ENCODE peak calls at places on chromosome 19, in five cellular contexts. One of them, this sample, is unnamed.

GRCh38 chr19:36771275-36772231 is 1.1 kb downstream of the ZNF850 start:
- DNase-seq in ovary: peak
- DNase-seq in Panc1: peak
- DNase-seq in fibroblast of pulmonary artery: peak
- DNase-seq in tibial nerve: no peak
- DNase-seq in this sample: peak

GRCh38 chr19:35216833-35217707 is 11.5 kb downstream of the FAM187B start:
- DNase-seq in ovary: no peak
- DNase-seq in tibial nerve: no peak
- DNase-seq in fibroblast of pulmonary artery: no peak
- DNase-seq in Panc1: no peak
- DNase-seq in this sample: peak

GRCh38 chr19:6216236-6216995 is 63.4 kb downstream of the MLLT1 start:
- DNase-seq in ovary: no peak
- DNase-seq in fibroblast of pulmonary artery: no peak
- DNase-seq in Panc1: no peak
- DNase-seq in tibial nerve: no peak
- DNase-seq in this sample: peak

GRCh38 chr19:28884786-28885476 is 328.0 kb downstream of the UQCRFS1 start:
- DNase-seq in tibial nerve: no peak
- DNase-seq in Panc1: no peak
- DNase-seq in ovary: no peak
- DNase-seq in fibroblast of pulmonary artery: no peak
- DNase-seq in this sample: no peak

GRCh38 chr19:11694533-11695439 is 44.0 kb downstream of the ZNF823 start:
- DNase-seq in tibial nerve: peak
- DNase-seq in ovary: peak
- DNase-seq in fibroblast of pulmonary artery: peak
- DNase-seq in Panc1: peak
- DNase-seq in this sample: peak

GRCh38 chr19:35052599-35053190 is 11.2 kb downstream of the HPN start:
- DNase-seq in tibial nerve: no peak
- DNase-seq in Panc1: no peak
- DNase-seq in ovary: no peak
- DNase-seq in fibroblast of pulmonary artery: no peak
- DNase-seq in this sample: no peak

GRCh38 chr19:21147540-21147939 is 5.7 kb downstream of the ZNF431 start:
- DNase-seq in Panc1: no peak
- DNase-seq in tibial nerve: no peak
- DNase-seq in fibroblast of pulmonary artery: no peak
- DNase-seq in ovary: no peak
- DNase-seq in this sample: no peak

GRCh38 chr19:20044663-20045062 is 5.4 kb upstream of the ZNF682 start:
- DNase-seq in tibial nerve: no peak
- DNase-seq in Panc1: no peak
- DNase-seq in fibroblast of pulmonary artery: no peak
- DNase-seq in ovary: no peak
- DNase-seq in this sample: no peak

GRCh38 chr19:391726-392374 is 17.1 kb downstream of the C2CD4C start:
- DNase-seq in fibroblast of pulmonary artery: no peak
- DNase-seq in ovary: no peak
- DNase-seq in Panc1: no peak
- DNase-seq in tibial nerve: no peak
- DNase-seq in this sample: no peak

GRCh38 chr19:31470229-31470939 is 121.1 kb upstream of the TSHZ3 start:
- DNase-seq in tibial nerve: no peak
- DNase-seq in ovary: no peak
- DNase-seq in Panc1: no peak
- DNase-seq in fibroblast of pulmonary artery: no peak
- DNase-seq in this sample: no peak

GRCh38 chr19:22608441-22608840 is 25.7 kb upstream of the ZNF492 start:
- DNase-seq in ovary: no peak
- DNase-seq in fibroblast of pulmonary artery: no peak
- DNase-seq in Panc1: no peak
- DNase-seq in tibial nerve: no peak
- DNase-seq in this sample: no peak

GRCh38 chr19:50963381-50963780 is 6.0 kb downstream of the KLK6 start:
- DNase-seq in tibial nerve: no peak
- DNase-seq in fibroblast of pulmonary artery: no peak
- DNase-seq in Panc1: no peak
- DNase-seq in ovary: no peak
- DNase-seq in this sample: no peak

DNA sequence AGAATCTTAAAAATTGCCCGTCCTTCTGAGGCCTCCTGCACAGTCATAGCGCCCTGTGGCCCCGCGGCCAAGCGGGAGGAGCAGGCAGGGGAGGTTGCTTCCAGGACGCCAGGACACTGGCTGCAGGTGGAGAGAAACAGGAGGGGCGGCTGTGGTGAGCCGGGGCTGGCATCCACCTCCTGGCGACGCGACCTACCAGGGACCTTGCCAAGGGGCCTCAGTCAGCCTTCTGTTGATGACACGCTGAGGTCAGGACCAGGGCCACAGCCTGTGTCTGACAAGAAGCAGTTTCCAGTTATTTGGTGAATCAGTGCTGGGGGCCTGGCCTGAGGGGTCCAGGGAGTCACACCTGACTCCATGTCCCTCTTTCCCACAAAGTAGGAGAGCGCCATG is 13.3 kb upstream of the MKNK2 start:
- DNase-seq in fibroblast of pulmonary artery: no peak
- DNase-seq in tibial nerve: no peak
- DNase-seq in Panc1: no peak
- DNase-seq in ovary: no peak
- DNase-seq in this sample: no peak
- H3K4me3 ChIP-seq in fibroblast of pulmonary artery: no peak
- H3K4me3 ChIP-seq in tibial nerve: no peak
- H3K4me3 ChIP-seq in Panc1: no peak
- H3K4me3 ChIP-seq in ovary: no peak
- H3K4me3 ChIP-seq in this sample: peak

GRCh38 chr19:4971816-4972495 is 3.0 kb downstream of the KDM4B start:
- DNase-seq in fibroblast of pulmonary artery: no peak
- DNase-seq in ovary: peak
- DNase-seq in tibial nerve: no peak
- DNase-seq in Panc1: no peak
- DNase-seq in this sample: no peak
- H3K4me3 ChIP-seq in fibroblast of pulmonary artery: no peak
- H3K4me3 ChIP-seq in ovary: no peak
- H3K4me3 ChIP-seq in tibial nerve: no peak
- H3K4me3 ChIP-seq in Panc1: peak
- H3K4me3 ChIP-seq in this sample: no peak

GRCh38 chr19:46944123-46944718 is 75.4 kb upstream of the NPAS1 start:
- DNase-seq in tibial nerve: no peak
- DNase-seq in ovary: no peak
- DNase-seq in fibroblast of pulmonary artery: no peak
- DNase-seq in Panc1: no peak
- DNase-seq in this sample: no peak
- H3K4me3 ChIP-seq in tibial nerve: no peak
- H3K4me3 ChIP-seq in ovary: no peak
- H3K4me3 ChIP-seq in fibroblast of pulmonary artery: no peak
- H3K4me3 ChIP-seq in Panc1: no peak
- H3K4me3 ChIP-seq in this sample: no peak

DNA sequence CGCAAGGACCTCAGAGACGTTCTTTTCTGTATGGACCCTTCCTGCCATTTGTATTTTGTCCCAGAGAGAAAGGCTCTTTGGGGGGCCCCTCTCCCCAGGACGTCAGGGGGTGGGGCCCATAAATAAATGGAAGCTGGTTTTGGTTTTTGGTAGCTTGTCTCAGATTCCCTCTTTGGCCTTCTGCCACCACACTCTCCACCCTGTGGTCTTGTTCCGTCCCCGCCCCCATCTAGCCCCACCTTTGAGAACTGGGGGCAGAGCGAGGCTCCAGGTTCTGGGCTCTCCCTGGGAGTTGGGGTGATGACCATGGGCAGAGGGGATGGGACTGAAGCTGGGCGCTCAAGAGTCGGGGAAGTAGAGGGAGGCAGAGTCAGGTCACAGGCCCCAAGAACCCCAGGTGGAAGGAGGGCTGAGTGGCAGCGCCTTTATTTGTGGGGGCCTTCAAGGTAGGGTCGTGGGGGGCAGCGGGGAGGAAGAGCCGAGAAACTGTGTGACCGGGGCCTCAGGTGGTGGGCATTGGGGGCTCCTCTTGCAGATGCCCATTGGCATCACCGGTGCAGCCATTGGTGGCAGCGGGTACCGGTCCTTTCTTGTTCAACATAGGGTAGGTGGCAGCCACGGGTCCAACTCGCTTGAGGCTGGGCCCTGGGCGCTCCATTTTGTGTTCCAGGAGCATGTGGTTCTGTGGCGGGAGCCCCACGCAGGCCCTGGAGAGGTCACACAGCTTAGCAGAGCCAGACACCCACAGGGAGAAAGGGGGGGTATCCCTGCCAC is 3.3 kb downstream of the ISYNA1 start:
- DNase-seq in tibial nerve: no peak
- DNase-seq in ovary: peak
- DNase-seq in fibroblast of pulmonary artery: no peak
- DNase-seq in Panc1: no peak
- DNase-seq in this sample: no peak
- H3K4me3 ChIP-seq in tibial nerve: no peak
- H3K4me3 ChIP-seq in ovary: no peak
- H3K4me3 ChIP-seq in fibroblast of pulmonary artery: no peak
- H3K4me3 ChIP-seq in Panc1: no peak
- H3K4me3 ChIP-seq in this sample: no peak

GRCh38 chr19:44692379-44692721 is 6.6 kb upstream of the CEACAM16 start:
- DNase-seq in ovary: no peak
- DNase-seq in fibroblast of pulmonary artery: no peak
- DNase-seq in Panc1: no peak
- DNase-seq in tibial nerve: no peak
- DNase-seq in this sample: no peak
- H3K4me3 ChIP-seq in ovary: no peak
- H3K4me3 ChIP-seq in fibroblast of pulmonary artery: no peak
- H3K4me3 ChIP-seq in Panc1: no peak
- H3K4me3 ChIP-seq in tibial nerve: no peak
- H3K4me3 ChIP-seq in this sample: no peak

DNA sequence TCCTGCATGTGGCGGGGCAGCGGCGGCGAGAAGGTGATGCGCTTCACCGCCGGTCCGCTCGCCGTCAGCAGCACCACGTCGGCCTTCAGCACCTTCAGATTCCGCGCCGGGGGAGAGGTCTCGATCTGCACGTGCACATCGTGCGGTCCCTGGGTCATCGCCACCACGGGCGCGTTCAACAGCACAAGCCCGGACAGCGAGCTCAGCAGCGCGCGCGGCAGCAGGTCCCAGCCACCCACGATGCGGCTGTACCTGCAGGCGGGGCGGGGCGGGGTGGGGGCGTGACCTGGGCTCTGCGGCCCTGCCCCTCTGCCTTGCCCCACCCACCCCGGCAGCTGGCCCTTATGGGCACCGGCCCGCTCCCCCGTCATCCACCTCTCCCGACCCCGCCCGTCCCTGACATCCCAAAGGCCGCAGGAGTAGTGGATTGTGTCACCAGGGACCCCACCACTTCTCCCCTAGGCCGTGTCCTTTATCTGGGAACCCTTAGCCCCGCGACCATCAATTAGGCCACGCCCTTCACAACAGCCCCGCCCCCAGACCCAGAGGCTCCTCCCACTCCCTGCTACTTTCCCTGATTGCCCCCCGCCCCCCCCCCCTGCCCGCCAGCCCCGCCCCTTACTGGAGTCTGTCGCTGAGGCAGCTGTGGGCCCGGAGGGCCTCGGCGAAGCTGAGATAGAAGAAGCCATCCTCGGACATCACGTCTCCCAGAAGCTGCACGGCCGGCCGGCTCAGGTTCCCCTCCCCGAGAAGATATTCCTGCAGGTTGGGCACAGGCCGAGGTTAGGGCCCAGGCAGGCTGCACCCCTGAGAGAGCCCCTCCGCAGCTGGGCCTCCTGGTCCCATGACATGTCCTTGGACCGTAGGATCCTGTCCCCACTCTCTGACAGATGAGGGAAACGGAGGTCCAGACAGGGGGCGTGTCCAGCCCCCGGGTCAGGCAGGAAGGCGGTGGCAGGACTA is 6.1 kb downstream of the IL4I1 start:
- DNase-seq in Panc1: no peak
- DNase-seq in fibroblast of pulmonary artery: no peak
- DNase-seq in tibial nerve: no peak
- DNase-seq in ovary: no peak
- DNase-seq in this sample: no peak
- H3K4me3 ChIP-seq in Panc1: no peak
- H3K4me3 ChIP-seq in fibroblast of pulmonary artery: peak
- H3K4me3 ChIP-seq in tibial nerve: peak
- H3K4me3 ChIP-seq in ovary: peak
- H3K4me3 ChIP-seq in this sample: peak

GRCh38 chr19:40465025-40465780 is at the start of gene BLVRB:
- DNase-seq in ovary: no peak
- DNase-seq in tibial nerve: no peak
- DNase-seq in fibroblast of pulmonary artery: peak
- DNase-seq in Panc1: no peak
- DNase-seq in this sample: no peak

GRCh38 chr19:40464059-40465024 is 1.2 kb downstream of the BLVRB start:
- DNase-seq in fibroblast of pulmonary artery: peak
- DNase-seq in Panc1: peak
- DNase-seq in tibial nerve: peak
- DNase-seq in ovary: peak
- DNase-seq in this sample: peak

GRCh38 chr19:40467007-40467565 is 285 bp downstream of the SPTBN4 start:
- DNase-seq in fibroblast of pulmonary artery: no peak
- DNase-seq in tibial nerve: no peak
- DNase-seq in ovary: peak
- DNase-seq in Panc1: no peak
- DNase-seq in this sample: no peak

GRCh38 chr19:40466219-40467006 is at the start of gene SPTBN4:
- DNase-seq in tibial nerve: peak
- DNase-seq in fibroblast of pulmonary artery: no peak
- DNase-seq in Panc1: no peak
- DNase-seq in ovary: peak
- DNase-seq in this sample: peak

DNA sequence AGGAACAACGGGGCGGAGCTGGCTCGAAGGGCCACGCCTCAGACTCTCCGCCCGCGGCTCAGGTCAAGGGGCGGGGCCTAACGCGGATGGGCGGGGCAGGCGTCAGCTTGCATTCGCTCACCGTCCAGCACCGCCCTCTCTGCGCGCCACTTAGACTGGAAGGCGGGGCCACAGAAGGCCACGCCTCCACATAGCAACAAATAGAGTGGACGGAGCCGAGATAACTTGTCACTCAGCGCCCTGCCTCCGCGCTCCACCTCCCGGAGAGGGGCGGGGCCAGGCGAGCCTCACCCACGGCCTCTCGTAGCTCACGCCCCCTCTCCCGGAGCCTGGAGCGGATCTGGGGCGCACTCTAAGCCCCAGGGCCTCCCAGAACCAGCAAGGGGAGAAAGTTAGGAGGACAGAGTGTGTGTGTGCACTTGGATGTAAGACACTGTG is 255 bp upstream of the BLVRB start:
- DNase-seq in ovary: peak
- DNase-seq in Panc1: peak
- DNase-seq in fibroblast of pulmonary artery: peak
- DNase-seq in tibial nerve: peak
- DNase-seq in this sample: peak
- H3K4me3 ChIP-seq in ovary: peak
- H3K4me3 ChIP-seq in Panc1: peak
- H3K4me3 ChIP-seq in fibroblast of pulmonary artery: peak
- H3K4me3 ChIP-seq in tibial nerve: peak
- H3K4me3 ChIP-seq in this sample: peak

DNA sequence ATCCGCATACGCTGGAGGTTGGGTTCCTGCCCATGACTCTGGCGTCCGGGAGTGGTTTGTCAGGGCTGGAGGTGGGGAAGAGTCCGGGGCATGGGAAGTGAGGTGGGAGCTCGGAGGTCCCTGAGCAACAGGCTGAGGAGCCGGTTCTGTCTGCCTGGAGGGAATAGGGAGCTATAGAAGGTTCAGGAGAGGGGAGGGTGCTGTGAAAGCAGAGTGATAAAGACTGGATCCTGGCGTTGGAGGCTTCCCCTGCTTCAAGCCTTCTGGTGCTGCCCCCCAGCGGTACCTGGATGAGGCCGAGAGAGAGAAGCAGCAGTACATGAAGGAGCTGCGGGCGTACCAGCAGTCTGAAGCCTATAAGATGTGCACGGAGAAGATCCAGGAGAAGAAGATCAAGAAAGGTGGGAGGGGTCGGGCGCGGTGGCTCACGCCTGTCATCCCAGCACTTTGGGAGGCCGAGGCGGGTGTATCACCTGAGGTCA is 2.6 kb downstream of the HMG20B start:
- DNase-seq in Panc1: no peak
- DNase-seq in tibial nerve: no peak
- DNase-seq in fibroblast of pulmonary artery: peak
- DNase-seq in ovary: no peak
- DNase-seq in this sample: no peak
- H3K4me3 ChIP-seq in Panc1: no peak
- H3K4me3 ChIP-seq in tibial nerve: no peak
- H3K4me3 ChIP-seq in fibroblast of pulmonary artery: no peak
- H3K4me3 ChIP-seq in ovary: no peak
- H3K4me3 ChIP-seq in this sample: no peak

This sample was measured in heart right ventricle.